ENCODE peak calls at places on chromosomes 6 and 20, in four cellular contexts. O is spleen; X is activated naive CD8-positive, alpha-beta T cell treated with anti-CD3 and anti-CD28 coated beads, Interleukin-2, amount 50 U/mL, for 24 hours; C is astrocyte of the spinal cord. A is an unnamed sample.

GRCh38 chr20:10551732-10552724 is 116.9 kb downstream of the SLX4IP start:
- DNase-seq in O (no peak), X (peak), C (peak), A (no peak)

GRCh38 chr20:32762754-32763201 is 593 bp downstream of the DNMT3B start:
- DNase-seq in O (no peak), X (peak), C (no peak), A (no peak)

GRCh38 chr6:5328800-5329199 is 67.5 kb downstream of the FARS2 start:
- DNase-seq in O (no peak), X (no peak), C (no peak), A (no peak)

GRCh38 chr6:74480561-74480960 is 725.3 kb downstream of the COL12A1 start:
- DNase-seq in O (no peak), X (no peak), C (no peak), A (no peak)

GRCh38 chr6:141548969-141549368 is 583.8 kb upstream of the GJE1 start:
- DNase-seq in O (no peak), X (no peak), C (peak), A (no peak)

GRCh38 chr6:160930547-160931377 is 60.8 kb upstream of the MAP3K4 start:
- DNase-seq in O (peak), X (peak), C (peak), A (no peak)

GRCh38 chr6:166032366-166033171 is 135.1 kb downstream of the TBXT start:
- DNase-seq in O (no peak), X (no peak), C (peak), A (no peak)

GRCh38 chr20:58513580-58514285 is 1.5 kb downstream of the APCDD1L start:
- DNase-seq in O (no peak), X (no peak), C (no peak), A (peak)

GRCh38 chr6:16684195-16684689 is 77.0 kb downstream of the ATXN1 start:
- DNase-seq in O (no peak), X (no peak), C (no peak), A (no peak)

GRCh38 chr6:75422024-75422639 is 71.5 kb downstream of the FILIP1 start:
- DNase-seq in O (no peak), X (no peak), C (no peak), A (no peak)

GRCh38 chr6:48109902-48110301 is 1.1 kb downstream of the PTCHD4 start:
- DNase-seq in O (no peak), X (no peak), C (peak), A (no peak)

GRCh38 chr6:93917216-93917615 is 497.9 kb upstream of the EPHA7 start:
- DNase-seq in O (no peak), X (no peak), C (no peak), A (no peak)

GRCh38 chr6:1162367-1163275 is 149.3 kb upstream of the FOXQ1 start:
- DNase-seq in O (no peak), X (no peak), C (no peak), A (no peak)